ENCODE peak calls at places on chromosomes 7 and 10, in eight cellular contexts. S is AG10803, L is fibroblast of lung, V is nephron progenitor cell, D is spleen, U is heart left ventricle, R is chondrocyte, H is HFF-Myc. Z is an unnamed sample.

GRCh38 chr7:15829689-15830088 is 143.2 kb upstream of the MEOX2 start:
- DNase-seq in S (no peak), L (no peak), V (no peak), H (no peak), D (no peak), U (peak), R (no peak), Z (no peak)

GRCh38 chr7:46145412-46145811 is 224.3 kb upstream of the IGFBP3 start:
- DNase-seq in H (peak), R (no peak), S (peak), V (no peak), D (no peak), L (peak), U (no peak), Z (peak)

GRCh38 chr10:13930123-13930522 is 343.4 kb downstream of the PRPF18 start:
- DNase-seq in L (no peak), V (no peak), R (no peak), H (no peak), D (no peak), U (no peak), S (peak), Z (no peak)

GRCh38 chr7:151448261-151449252 is 8.6 kb upstream of the CRYGN start:
- DNase-seq in L (peak), U (peak), D (peak), S (peak), V (peak), R (no peak), H (no peak), Z (no peak)

GRCh38 chr10:18607503-18607902 is 43.9 kb downstream of the NSUN6 start:
- DNase-seq in H (peak), U (peak), D (no peak), L (peak), V (no peak), S (peak), R (no peak), Z (peak)

GRCh38 chr7:45881759-45882464 is 6.4 kb upstream of the IGFBP1 start:
- DNase-seq in D (no peak), L (peak), R (no peak), V (no peak), H (no peak), S (peak), U (no peak), Z (peak)

GRCh38 chr7:115749924-115750323 is 280.6 kb downstream of the TFEC start:
- DNase-seq in U (no peak), H (no peak), S (no peak), R (no peak), V (no peak), L (peak), D (no peak), Z (no peak)

GRCh38 chr7:144786522-144786921 is 49.3 kb downstream of the TPK1 start:
- DNase-seq in R (no peak), V (no peak), S (no peak), U (no peak), D (no peak), H (no peak), L (no peak), Z (no peak)

GRCh38 chr7:54215424-54215823 is 326.8 kb upstream of the VSTM2A start:
- DNase-seq in S (no peak), H (no peak), R (no peak), U (no peak), D (no peak), L (no peak), V (no peak), Z (no peak)

GRCh38 chr7:128381161-128381821 is 19.8 kb upstream of the PRRT4 start:
- DNase-seq in S (no peak), V (peak), H (no peak), L (no peak), U (no peak), R (no peak), D (no peak), Z (no peak)

GRCh38 chr10:116802876-116803275 is 46.4 kb upstream of the ENO4 start:
- DNase-seq in S (no peak), R (no peak), L (no peak), H (no peak), D (no peak), V (no peak), U (no peak), Z (no peak)

GRCh38 chr7:37408241-37408884 is 40.3 kb downstream of the ELMO1 start:
- DNase-seq in D (no peak), U (no peak), S (no peak), H (no peak), V (no peak), L (no peak), R (no peak), Z (no peak)

GRCh38 chr10:94225589-94225988 is 137.2 kb downstream of the NOC3L start:
- DNase-seq in D (no peak), S (peak), V (no peak), H (no peak), U (no peak), R (no peak), L (no peak), Z (no peak)
- TF ChIP-seq CTCF in D (peak), S (peak), V (no peak), H (peak), U (no peak), R (peak), L (peak), Z (peak)

GRCh38 chr7:13117103-13117502 is 429.7 kb downstream of the ARL4A start:
- DNase-seq in R (no peak), S (peak), D (no peak), V (no peak), U (no peak), L (peak), H (no peak), Z (no peak)
- TF ChIP-seq CTCF in R (peak), S (peak), D (peak), V (peak), U (no peak), L (peak), H (no peak), Z (peak)

DNA sequence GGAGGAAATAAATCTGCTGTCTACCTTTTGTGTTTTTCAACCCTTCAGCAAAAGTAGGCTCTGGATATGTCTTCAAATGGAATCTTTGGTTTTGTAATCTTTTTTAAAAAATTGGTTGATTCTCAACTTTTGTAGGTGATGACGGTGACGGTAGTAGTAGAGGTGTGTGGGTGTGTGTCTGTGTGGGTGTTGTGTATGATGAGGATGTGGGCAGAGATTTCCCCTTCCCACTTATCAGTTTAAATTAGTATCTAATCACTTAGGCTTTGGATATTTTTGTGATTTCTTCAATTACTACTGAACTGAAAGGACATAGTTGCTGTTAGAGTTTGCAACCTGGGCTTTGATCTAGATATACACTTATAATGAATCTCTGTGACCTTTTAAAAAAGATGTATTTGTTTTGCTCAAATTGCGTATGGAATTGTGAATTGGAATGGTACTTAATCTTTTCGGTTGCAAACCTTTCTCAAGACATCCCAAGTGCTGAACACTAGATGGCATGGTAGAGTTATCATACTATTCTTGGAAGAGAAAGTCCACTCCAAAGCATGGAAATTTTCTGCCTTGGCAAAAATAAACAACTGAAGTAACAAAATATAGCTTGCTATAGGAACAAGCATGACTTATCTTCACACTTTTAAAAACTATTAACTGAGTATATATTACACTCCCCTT is 51.9 kb upstream of the A1CF start:
- DNase-seq in H (peak), D (no peak), U (no peak), V (no peak), R (no peak), S (peak), L (peak), Z (peak)
- TF ChIP-seq CTCF in H (peak), D (no peak), U (peak), V (peak), R (peak), S (peak), L (peak), Z (peak)

DNA sequence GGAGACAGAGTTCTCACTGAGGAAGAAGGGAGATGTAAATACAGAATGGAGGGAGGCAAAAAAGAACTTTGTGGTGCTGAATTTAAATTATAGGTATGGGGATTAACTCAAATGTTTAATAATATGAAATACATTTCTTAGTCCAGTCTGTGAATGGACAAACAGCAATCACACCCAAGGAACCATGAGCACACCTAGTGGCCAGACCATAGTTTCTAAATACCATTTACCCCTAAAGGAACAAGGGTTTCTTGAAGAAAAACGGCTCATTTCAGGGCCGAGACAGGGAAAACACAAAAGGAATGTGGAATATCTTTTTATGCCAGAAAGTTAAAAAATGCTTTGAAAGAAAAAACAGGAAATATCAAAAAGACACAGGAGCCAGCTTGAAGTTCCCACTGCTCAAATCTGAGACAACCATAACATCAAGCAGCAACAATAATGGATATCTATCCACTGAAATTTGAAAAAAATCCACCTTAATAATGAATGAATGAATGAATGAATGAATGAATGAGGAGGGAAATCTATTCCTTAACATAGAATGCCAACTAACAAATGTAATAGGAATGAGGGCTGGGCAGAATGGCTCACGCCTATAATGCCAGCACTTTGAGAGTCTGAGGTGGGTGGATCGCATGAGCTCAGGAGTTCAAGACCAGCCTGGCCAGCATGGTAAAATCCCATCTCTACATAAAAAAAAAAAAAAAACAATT is 8.6 kb downstream of the IPMK start:
- DNase-seq in L (no peak), R (no peak), V (no peak), U (no peak), S (no peak), H (no peak), D (no peak), Z (no peak)
- TF ChIP-seq CTCF in L (no peak), R (peak), V (no peak), U (no peak), S (peak), H (peak), D (no peak), Z (peak)

GRCh38 chr10:73650537-73651331 is 5.1 kb downstream of the SYNPO2L start:
- DNase-seq in V (no peak), U (peak), D (no peak), S (peak), H (no peak), R (no peak), L (peak), Z (peak)

GRCh38 chr10:73653195-73653594 is 2.6 kb downstream of the SYNPO2L start:
- DNase-seq in V (no peak), U (no peak), L (no peak), D (no peak), H (no peak), R (no peak), S (no peak), Z (no peak)

GRCh38 chr10:73655990-73656298 is at the start of gene SYNPO2L:
- DNase-seq in R (no peak), L (no peak), S (no peak), H (no peak), U (peak), V (no peak), D (no peak), Z (no peak)

GRCh38 chr10:73655257-73655989 is 406 bp downstream of the SYNPO2L start:
- DNase-seq in L (no peak), R (no peak), H (no peak), D (no peak), S (no peak), U (no peak), V (no peak), Z (no peak)

GRCh38 chr10:73653701-73654100 is 2.1 kb downstream of the SYNPO2L start:
- DNase-seq in S (peak), V (no peak), H (no peak), U (no peak), D (no peak), R (no peak), L (no peak), Z (no peak)
- TF ChIP-seq CTCF in S (peak), V (no peak), H (peak), U (no peak), D (no peak), R (peak), L (no peak), Z (peak)

GRCh38 chr10:117948493-117948892 is 98.2 kb downstream of the RAB11FIP2 start:
- DNase-seq in V (no peak), D (no peak), H (no peak), R (no peak), S (no peak), U (no peak), L (no peak), Z (no peak)
- TF ChIP-seq CTCF in V (no peak), D (no peak), H (no peak), R (no peak), S (no peak), U (no peak), L (no peak), Z (no peak)

Z was measured in AG04450.